ENCODE peak calls at places on chromosome 9, in six cellular contexts. J is aorta, R is uterus, H is endothelial cell of umbilical vein, A is HCT116, D is tibial artery. G is an unnamed sample.

GRCh38 chr9:111531716-111532115 is 6.7 kb downstream of the ZNF483 start:
- DNase-seq in R (no peak), D (no peak), A (no peak), J (no peak), H (no peak), G (no peak)

GRCh38 chr9:113999256-114000062 is 78.6 kb downstream of the AMBP start:
- DNase-seq in J (no peak), H (no peak), A (no peak), D (no peak), R (peak; percentile 13), G (peak; percentile 29)

GRCh38 chr9:96340707-96341106 is 38.7 kb upstream of the HSD17B3 start:
- DNase-seq in J (no peak), D (no peak), A (no peak), R (no peak), H (no peak), G (no peak)

GRCh38 chr9:74218374-74219063 is 278.6 kb upstream of the RORB start:
- DNase-seq in A (no peak), R (no peak), D (no peak), H (no peak), J (no peak), G (no peak)

GRCh38 chr9:101235105-101235866 is 149.5 kb downstream of the BAAT start:
- DNase-seq in A (peak; percentile 13), J (no peak), D (no peak), R (no peak), H (peak; percentile 58), G (no peak)

GRCh38 chr9:106693546-106693945 is 169.4 kb upstream of the ZNF462 start:
- DNase-seq in A (no peak), D (no peak), H (no peak), J (no peak), R (no peak), G (no peak)

GRCh38 chr9:81609782-81610738 is 79.3 kb downstream of the TLE1 start:
- DNase-seq in H (no peak), D (no peak), R (no peak), J (no peak), A (no peak), G (no peak)

GRCh38 chr9:115213777-115214428 is 95.9 kb upstream of the TNC start:
- DNase-seq in A (no peak), R (peak; percentile 69), D (no peak), J (no peak), H (no peak), G (no peak)

GRCh38 chr9:72657023-72657422 is 135.6 kb downstream of the TMC1 start:
- DNase-seq in R (no peak), J (no peak), D (no peak), A (no peak), H (no peak), G (no peak)

GRCh38 chr9:129885018-129885669 is 49.9 kb downstream of the USP20 start:
- DNase-seq in J (peak; percentile 71), H (peak; percentile 28), D (no peak), R (peak; percentile 42), A (no peak), G (peak; percentile 89)

GRCh38 chr9:95089257-95089873 is 228.1 kb downstream of the FANCC start:
- DNase-seq in A (no peak), D (peak; percentile 70), J (peak; percentile 52), H (no peak), R (no peak), G (no peak)
- H3K4me3 ChIP-seq in A (no peak overlapping the region), D (no peak overlapping the region), J (no peak overlapping the region), H (no peak overlapping the region), R (no peak overlapping the region), G (no peak overlapping the region)

DNA sequence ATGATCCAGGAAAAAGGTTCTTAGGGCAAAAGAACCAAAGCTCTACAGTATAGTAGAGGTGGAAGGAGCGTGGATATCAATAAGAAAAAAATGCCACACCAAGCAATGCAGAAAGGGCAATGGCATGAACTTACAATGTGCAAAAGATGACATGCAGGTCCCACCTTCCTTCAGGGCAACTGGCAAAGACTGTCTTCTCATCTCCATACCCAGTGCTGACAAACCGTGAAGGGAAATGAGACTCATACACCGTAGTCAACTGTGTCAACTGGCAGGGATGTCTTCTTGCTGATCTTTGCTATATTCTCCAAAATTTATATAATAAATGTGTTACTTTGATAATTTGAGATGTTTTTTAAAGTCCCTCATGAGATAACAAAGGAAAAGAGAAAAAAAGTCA is 36.0 kb downstream of the MED27 start:
- DNase-seq in A (no peak), J (no peak), H (no peak), R (no peak), D (no peak), G (no peak)
- H3K4me1 ChIP-seq in A (peaks cover 13% of the 10 kb centered on the region), J (no peaks in the 10 kb centered on the region), H (peaks cover 26% of the 10 kb centered on the region), R (no peaks in the 10 kb centered on the region), D (no peaks in the 10 kb centered on the region), G (no peaks in the 10 kb centered on the region)

GRCh38 chr9:69325409-69326212 is 596 bp downstream of the ENTREP1 start:
- DNase-seq in H (peak; percentile 9), R (no peak), D (peak; percentile 67), J (no peak), A (no peak), G (peak; percentile 82)
- H3K4me3 ChIP-seq in H (peak overlapping the region; percentile 0), R (peak overlapping the region; percentile 30), D (peak overlapping the region; percentile 82), J (peak overlapping the region; percentile 67), A (peak overlapping the region; percentile 40), G (peak overlapping the region; percentile 38)

DNA sequence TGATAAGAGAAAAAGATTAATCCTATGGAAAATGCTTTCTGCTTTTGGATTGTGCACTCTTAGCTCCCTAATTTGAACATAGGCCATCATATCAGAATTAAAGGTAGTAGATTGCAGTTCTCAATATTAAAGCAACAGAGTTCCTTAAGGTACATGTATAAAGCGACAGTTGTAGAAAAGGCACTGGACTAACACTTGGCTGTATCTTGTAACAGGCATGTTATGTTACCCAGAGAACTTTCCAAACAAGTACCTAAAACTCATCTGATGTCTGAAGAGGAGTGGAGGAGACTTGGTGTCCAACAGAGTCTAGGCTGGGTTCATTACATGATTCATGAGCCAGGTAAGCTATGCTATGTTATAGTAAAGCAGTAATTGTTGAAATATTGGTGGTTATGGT is 3.3 kb upstream of the SECISBP2 start:
- DNase-seq in J (no peak), A (no peak), R (no peak), D (no peak), H (no peak), G (no peak)
- H3K4me1 ChIP-seq in J (peaks cover 2% of the 10 kb centered on the region), A (peaks cover 55% of the 10 kb centered on the region), R (no peaks in the 10 kb centered on the region), D (peaks cover 28% of the 10 kb centered on the region), H (peaks cover 41% of the 10 kb centered on the region), G (peaks cover 57% of the 10 kb centered on the region)

DNA sequence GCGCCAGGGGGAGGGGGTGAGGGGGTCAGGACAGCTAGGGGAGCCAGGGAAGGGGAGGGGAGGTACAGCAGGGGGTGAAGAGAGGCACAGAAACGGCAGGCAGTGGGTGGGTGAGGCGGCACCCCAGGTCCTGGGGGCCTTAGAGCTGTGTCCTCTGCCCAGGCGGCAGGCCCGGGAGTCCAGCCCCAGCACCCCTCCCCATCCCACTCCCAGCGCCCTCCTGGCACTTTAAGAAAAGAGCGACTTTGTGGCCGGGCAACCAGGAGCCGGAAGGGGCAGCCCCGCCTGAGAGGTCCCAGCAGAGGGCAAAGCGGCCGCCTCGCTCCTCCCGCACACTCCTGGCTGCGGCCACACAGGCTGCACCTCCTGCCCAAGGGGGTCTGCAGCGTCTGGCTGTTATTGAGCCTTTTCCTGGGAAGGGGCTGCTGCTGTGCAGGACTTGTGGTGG is 42.6 kb downstream of the NACC2 start:
- DNase-seq in H (no peak), R (no peak), J (peak; percentile 57), A (no peak), D (peak; percentile 68), G (no peak)
- H3K4me3 ChIP-seq in H (peak overlapping the region; percentile 1), R (peak overlapping the region; percentile 25), J (no peak overlapping the region), A (peak overlapping the region; percentile 41), D (peak overlapping the region; percentile 63), G (peak overlapping the region; percentile 11)

GRCh38 chr9:136012651-136013050 is 51.5 kb upstream of the UBAC1 start:
- DNase-seq in R (peak; percentile 30), A (no peak), D (peak; percentile 47), H (no peak), J (peak; percentile 46), G (peak; percentile 72)

GRCh38 chr9:136011703-136012496 is 50.7 kb upstream of the UBAC1 start:
- DNase-seq in D (peak; percentile 85), J (peak; percentile 88), H (peak; percentile 70), A (no peak), R (peak; percentile 83), G (peak; percentile 79)

GRCh38 chr9:136013524-136014034 is 52.4 kb upstream of the UBAC1 start:
- DNase-seq in D (peak; percentile 48), J (peak; percentile 30), R (no peak), A (no peak), H (no peak), G (no peak)

GRCh38 chr9:136014147-136014927 is 53.2 kb upstream of the UBAC1 start:
- DNase-seq in H (no peak), A (no peak), J (peak; percentile 24), R (no peak), D (peak; percentile 60), G (no peak)

GRCh38 chr9:136013116-136013515 is 51.9 kb upstream of the UBAC1 start:
- DNase-seq in A (no peak), R (peak; percentile 15), D (peak; percentile 52), J (peak; percentile 47), H (no peak), G (no peak)
- H3K4me1 ChIP-seq in A (peaks cover 15% of the 10 kb centered on the region), R (no peaks in the 10 kb centered on the region), D (peaks cover 22% of the 10 kb centered on the region), J (no peaks in the 10 kb centered on the region), H (peaks cover 46% of the 10 kb centered on the region), G (peaks cover 55% of the 10 kb centered on the region)

GRCh38 chr9:123322771-123323481 is 33.1 kb upstream of the CRB2 start:
- DNase-seq in A (no peak), D (no peak), J (no peak), R (no peak), H (no peak), G (no peak)

GRCh38 chr9:123323482-123324013 is 32.4 kb upstream of the CRB2 start:
- DNase-seq in R (no peak), J (no peak), D (no peak), H (no peak), A (no peak), G (no peak)

GRCh38 chr9:123319541-123320339 is 36.3 kb upstream of the CRB2 start:
- DNase-seq in D (no peak), A (no peak), J (no peak), R (no peak), H (no peak), G (no peak)

GRCh38 chr9:123320814-123321213 is 35.2 kb upstream of the CRB2 start:
- DNase-seq in J (no peak), A (no peak), H (no peak), R (no peak), D (no peak), G (no peak)

DNA sequence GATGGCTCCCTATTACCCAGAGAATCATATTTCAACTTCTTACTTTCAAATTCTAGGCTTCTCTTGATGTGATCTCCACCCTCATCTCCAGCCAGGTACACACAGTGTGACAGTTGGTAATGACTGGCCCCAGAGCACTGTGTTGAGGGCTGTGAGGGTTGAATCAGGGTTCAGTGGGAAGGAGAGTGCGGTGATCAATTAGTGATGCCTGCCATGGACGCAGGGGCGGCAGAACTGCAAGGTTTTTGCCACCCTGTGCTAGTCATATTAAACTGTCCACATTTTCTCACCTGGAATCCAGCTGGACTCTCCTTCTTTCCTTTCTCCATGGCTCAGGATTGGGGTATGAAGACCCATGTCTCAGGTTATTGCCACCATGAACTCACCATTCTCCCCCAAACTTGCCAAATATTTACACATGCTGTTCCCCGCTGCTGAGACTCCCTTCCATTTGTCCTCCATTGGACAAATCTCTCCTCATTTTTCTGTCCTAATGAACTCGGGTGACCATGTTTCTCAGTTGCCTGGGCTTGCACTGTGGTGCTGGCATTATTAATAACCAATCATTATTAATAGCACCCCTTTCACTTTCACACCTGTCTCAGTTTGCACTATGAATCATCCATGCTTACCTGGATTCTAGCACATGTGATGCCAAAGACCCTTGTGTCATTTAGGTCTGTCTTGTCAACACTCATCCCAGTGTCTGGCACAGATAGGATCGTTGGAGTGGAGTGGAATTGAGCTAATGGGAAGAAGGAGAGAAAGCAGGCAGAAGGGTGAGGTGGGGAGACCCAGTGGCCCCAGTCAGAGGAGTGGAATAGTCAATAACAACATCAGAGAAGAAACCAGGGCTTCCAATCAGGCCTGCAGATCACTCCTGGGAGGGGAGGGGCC is 33.9 kb upstream of the CRB2 start:
- DNase-seq in J (no peak), R (no peak), A (no peak), D (no peak), H (no peak), G (no peak)
- H3K4me3 ChIP-seq in J (no peak overlapping the region), R (no peak overlapping the region), A (no peak overlapping the region), D (no peak overlapping the region), H (no peak overlapping the region), G (no peak overlapping the region)